ENCODE peak calls at places on chromosomes 11 and 22, in eight cellular contexts. One of them, this sample, is unnamed. For H3K27me3 and H3K4me1, the result is how much of the 10 kb centered on the place peaks cover.

GRCh38 chr11:60864856-60865513 is 2.4 kb upstream of the ZP1 start:
- DNase-seq in breast epithelium: no peak
- DNase-seq in psoas muscle: peak
- DNase-seq in stomach: no peak
- DNase-seq in thyroid gland: no peak
- DNase-seq in prostate gland: no peak
- DNase-seq in transverse colon: no peak
- DNase-seq in IMR-90: no peak
- DNase-seq in this sample: no peak

GRCh38 chr22:35384973-35385588 is 4.2 kb downstream of the HMOX1 start:
- DNase-seq in transverse colon: no peak
- DNase-seq in prostate gland: no peak
- DNase-seq in thyroid gland: no peak
- DNase-seq in psoas muscle: no peak
- DNase-seq in breast epithelium: no peak
- DNase-seq in stomach: no peak
- DNase-seq in IMR-90: no peak
- DNase-seq in this sample: no peak

GRCh38 chr11:69241844-69242582 is 51.9 kb upstream of the MYEOV start:
- DNase-seq in breast epithelium: peak
- DNase-seq in prostate gland: no peak
- DNase-seq in transverse colon: no peak
- DNase-seq in psoas muscle: no peak
- DNase-seq in IMR-90: no peak
- DNase-seq in thyroid gland: no peak
- DNase-seq in stomach: no peak
- DNase-seq in this sample: no peak

GRCh38 chr22:43539572-43540533 is 128.0 kb downstream of the MPPED1 start:
- DNase-seq in transverse colon: no peak
- DNase-seq in breast epithelium: no peak
- DNase-seq in prostate gland: no peak
- DNase-seq in IMR-90: no peak
- DNase-seq in thyroid gland: no peak
- DNase-seq in stomach: no peak
- DNase-seq in psoas muscle: no peak
- DNase-seq in this sample: no peak

GRCh38 chr22:42901790-42902508 is 44.9 kb upstream of the ARFGAP3 start:
- DNase-seq in breast epithelium: no peak
- DNase-seq in stomach: no peak
- DNase-seq in transverse colon: no peak
- DNase-seq in psoas muscle: peak
- DNase-seq in thyroid gland: no peak
- DNase-seq in IMR-90: no peak
- DNase-seq in prostate gland: no peak
- DNase-seq in this sample: no peak

GRCh38 chr11:134573857-134574256 is 161.8 kb upstream of the B3GAT1 start:
- DNase-seq in IMR-90: no peak
- DNase-seq in thyroid gland: no peak
- DNase-seq in stomach: no peak
- DNase-seq in transverse colon: no peak
- DNase-seq in breast epithelium: no peak
- DNase-seq in prostate gland: no peak
- DNase-seq in psoas muscle: no peak
- DNase-seq in this sample: no peak

GRCh38 chr11:74321487-74322188 is 10.2 kb upstream of the P4HA3 start:
- DNase-seq in prostate gland: no peak
- DNase-seq in thyroid gland: peak
- DNase-seq in breast epithelium: no peak
- DNase-seq in IMR-90: peak
- DNase-seq in psoas muscle: no peak
- DNase-seq in stomach: no peak
- DNase-seq in transverse colon: no peak
- DNase-seq in this sample: no peak

GRCh38 chr11:122809861-122810260 is 28.4 kb upstream of the CRTAM start:
- DNase-seq in stomach: no peak
- DNase-seq in psoas muscle: no peak
- DNase-seq in transverse colon: no peak
- DNase-seq in thyroid gland: no peak
- DNase-seq in prostate gland: no peak
- DNase-seq in IMR-90: no peak
- DNase-seq in breast epithelium: no peak
- DNase-seq in this sample: no peak

GRCh38 chr11:68591719-68592118 is 92.6 kb upstream of the GAL start:
- DNase-seq in psoas muscle: no peak
- DNase-seq in transverse colon: no peak
- DNase-seq in breast epithelium: no peak
- DNase-seq in stomach: no peak
- DNase-seq in thyroid gland: no peak
- DNase-seq in prostate gland: no peak
- DNase-seq in IMR-90: no peak
- DNase-seq in this sample: no peak

GRCh38 chr11:79708319-79708928 is 267.6 kb upstream of the TENM4 start:
- DNase-seq in psoas muscle: no peak
- DNase-seq in IMR-90: peak
- DNase-seq in breast epithelium: no peak
- DNase-seq in prostate gland: no peak
- DNase-seq in stomach: no peak
- DNase-seq in thyroid gland: no peak
- DNase-seq in transverse colon: peak
- DNase-seq in this sample: no peak

GRCh38 chr11:93005239-93005638 is 35.8 kb downstream of the MTNR1B start:
- DNase-seq in stomach: no peak
- DNase-seq in psoas muscle: no peak
- DNase-seq in prostate gland: no peak
- DNase-seq in thyroid gland: no peak
- DNase-seq in IMR-90: peak
- DNase-seq in breast epithelium: no peak
- DNase-seq in transverse colon: no peak
- DNase-seq in this sample: no peak

GRCh38 chr11:110524227-110524626 is 94.5 kb downstream of the FDX1 start:
- DNase-seq in transverse colon: no peak
- DNase-seq in psoas muscle: no peak
- DNase-seq in breast epithelium: no peak
- DNase-seq in prostate gland: no peak
- DNase-seq in stomach: no peak
- DNase-seq in thyroid gland: no peak
- DNase-seq in IMR-90: peak
- DNase-seq in this sample: no peak

GRCh38 chr22:39298194-39298987 is 21.0 kb downstream of the RPL3 start:
- DNase-seq in thyroid gland: no peak
- DNase-seq in stomach: no peak
- DNase-seq in psoas muscle: no peak
- DNase-seq in breast epithelium: peak
- DNase-seq in transverse colon: no peak
- DNase-seq in IMR-90: no peak
- DNase-seq in prostate gland: no peak
- DNase-seq in this sample: no peak

GRCh38 chr22:39301108-39301507 is 18.3 kb downstream of the RPL3 start:
- DNase-seq in breast epithelium: no peak
- DNase-seq in stomach: no peak
- DNase-seq in thyroid gland: no peak
- DNase-seq in IMR-90: no peak
- DNase-seq in psoas muscle: no peak
- DNase-seq in transverse colon: no peak
- DNase-seq in prostate gland: no peak
- DNase-seq in this sample: no peak

GRCh38 chr22:39300198-39300830 is 19.1 kb downstream of the RPL3 start:
- DNase-seq in IMR-90: no peak
- DNase-seq in thyroid gland: no peak
- DNase-seq in breast epithelium: no peak
- DNase-seq in prostate gland: no peak
- DNase-seq in stomach: no peak
- DNase-seq in psoas muscle: no peak
- DNase-seq in transverse colon: peak
- DNase-seq in this sample: peak

GRCh38 chr22:39301926-39302325 is 17.5 kb downstream of the RPL3 start:
- DNase-seq in prostate gland: no peak
- DNase-seq in psoas muscle: no peak
- DNase-seq in thyroid gland: no peak
- DNase-seq in transverse colon: no peak
- DNase-seq in stomach: no peak
- DNase-seq in IMR-90: no peak
- DNase-seq in breast epithelium: no peak
- DNase-seq in this sample: no peak

GRCh38 chr22:39299829-39300178 is 19.6 kb downstream of the RPL3 start:
- DNase-seq in breast epithelium: no peak
- DNase-seq in IMR-90: no peak
- DNase-seq in thyroid gland: no peak
- DNase-seq in prostate gland: no peak
- DNase-seq in psoas muscle: no peak
- DNase-seq in stomach: no peak
- DNase-seq in transverse colon: peak
- DNase-seq in this sample: no peak
- H3K4me3 ChIP-seq in breast epithelium: no peak
- H3K4me3 ChIP-seq in IMR-90: no peak
- H3K4me3 ChIP-seq in thyroid gland: no peak
- H3K4me3 ChIP-seq in prostate gland: no peak
- H3K4me3 ChIP-seq in psoas muscle: peak
- H3K4me3 ChIP-seq in stomach: no peak
- H3K4me3 ChIP-seq in transverse colon: no peak
- H3K4me3 ChIP-seq in this sample: no peak

DNA sequence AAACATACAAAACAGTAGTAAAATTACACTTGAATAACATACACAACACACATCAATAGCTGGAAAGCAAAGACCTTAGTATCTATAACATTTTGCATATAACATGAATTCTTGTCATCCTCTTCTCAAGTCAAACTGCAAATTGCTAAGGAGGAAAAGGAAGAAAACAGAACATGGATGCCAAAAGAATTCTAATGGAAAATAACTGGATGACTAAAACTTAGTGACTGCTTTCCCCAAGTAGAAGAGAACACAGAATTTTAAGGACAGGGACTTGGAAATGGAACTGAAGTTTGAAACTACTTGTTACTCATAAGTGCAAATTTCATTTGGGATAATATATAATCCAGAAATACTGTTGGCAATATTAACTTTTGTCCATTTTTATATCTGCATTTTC is 10.1 kb downstream of the MTMR2 start:
- DNase-seq in IMR-90: no peak
- DNase-seq in thyroid gland: no peak
- DNase-seq in stomach: no peak
- DNase-seq in psoas muscle: no peak
- DNase-seq in breast epithelium: no peak
- DNase-seq in prostate gland: no peak
- DNase-seq in transverse colon: no peak
- DNase-seq in this sample: no peak
- H3K27me3 ChIP-seq in IMR-90: under half
- H3K27me3 ChIP-seq in thyroid gland: under half
- H3K27me3 ChIP-seq in stomach: under half
- H3K27me3 ChIP-seq in psoas muscle: under half
- H3K27me3 ChIP-seq in breast epithelium: under half
- H3K27me3 ChIP-seq in prostate gland: under half
- H3K27me3 ChIP-seq in transverse colon: under half
- H3K27me3 ChIP-seq in this sample: under half

GRCh38 chr11:126413426-126413825 is 57.9 kb downstream of the ST3GAL4 start:
- DNase-seq in prostate gland: no peak
- DNase-seq in stomach: no peak
- DNase-seq in transverse colon: no peak
- DNase-seq in IMR-90: no peak
- DNase-seq in breast epithelium: no peak
- DNase-seq in thyroid gland: no peak
- DNase-seq in psoas muscle: peak
- DNase-seq in this sample: no peak

GRCh38 chr11:126415128-126415527 is 59.6 kb downstream of the ST3GAL4 start:
- DNase-seq in prostate gland: no peak
- DNase-seq in breast epithelium: peak
- DNase-seq in psoas muscle: peak
- DNase-seq in thyroid gland: peak
- DNase-seq in stomach: peak
- DNase-seq in transverse colon: peak
- DNase-seq in IMR-90: peak
- DNase-seq in this sample: peak

GRCh38 chr11:126414615-126415014 is 59.1 kb downstream of the ST3GAL4 start:
- DNase-seq in transverse colon: no peak
- DNase-seq in IMR-90: no peak
- DNase-seq in stomach: no peak
- DNase-seq in psoas muscle: peak
- DNase-seq in thyroid gland: peak
- DNase-seq in prostate gland: no peak
- DNase-seq in breast epithelium: no peak
- DNase-seq in this sample: no peak

GRCh38 chr11:126415669-126416420 is 60.4 kb downstream of the ST3GAL4 start:
- DNase-seq in thyroid gland: no peak
- DNase-seq in transverse colon: peak
- DNase-seq in prostate gland: no peak
- DNase-seq in breast epithelium: no peak
- DNase-seq in IMR-90: no peak
- DNase-seq in psoas muscle: peak
- DNase-seq in stomach: peak
- DNase-seq in this sample: no peak

DNA sequence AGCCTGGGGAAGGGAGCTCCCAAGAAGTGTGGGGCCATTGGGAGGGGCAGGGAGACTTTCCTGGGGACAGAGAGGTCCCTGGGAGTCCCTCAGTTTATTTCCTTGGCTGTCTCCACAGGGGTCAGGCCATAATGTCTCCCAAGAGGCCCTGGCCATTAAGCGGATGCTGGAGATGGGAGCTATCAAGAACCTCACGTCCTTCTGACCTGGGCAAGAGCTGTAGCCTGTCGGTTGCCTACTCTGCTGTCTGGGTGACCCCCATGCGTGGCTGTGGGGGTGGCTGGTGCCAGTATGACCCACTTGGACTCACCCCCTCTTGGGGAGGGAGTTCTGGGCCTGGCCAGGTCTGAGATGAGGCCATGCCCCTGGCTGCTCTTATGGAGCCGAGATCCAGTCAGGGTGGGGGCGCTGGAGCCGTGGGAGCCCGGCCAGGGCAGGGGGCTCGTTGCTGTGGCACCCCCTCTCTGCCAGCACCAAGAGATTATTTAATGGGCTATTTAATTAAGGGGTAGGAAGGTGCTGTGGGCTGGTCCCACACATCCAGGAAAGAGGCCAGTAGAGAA is 58.4 kb downstream of the ST3GAL4 start:
- DNase-seq in breast epithelium: no peak
- DNase-seq in stomach: no peak
- DNase-seq in thyroid gland: no peak
- DNase-seq in transverse colon: no peak
- DNase-seq in psoas muscle: peak
- DNase-seq in IMR-90: no peak
- DNase-seq in prostate gland: no peak
- DNase-seq in this sample: no peak
- H3K4me1 ChIP-seq in breast epithelium: under half
- H3K4me1 ChIP-seq in stomach: half or more
- H3K4me1 ChIP-seq in thyroid gland: under half
- H3K4me1 ChIP-seq in transverse colon: under half
- H3K4me1 ChIP-seq in psoas muscle: under half
- H3K4me1 ChIP-seq in IMR-90: under half
- H3K4me1 ChIP-seq in prostate gland: under half
- H3K4me1 ChIP-seq in this sample: under half

DNA sequence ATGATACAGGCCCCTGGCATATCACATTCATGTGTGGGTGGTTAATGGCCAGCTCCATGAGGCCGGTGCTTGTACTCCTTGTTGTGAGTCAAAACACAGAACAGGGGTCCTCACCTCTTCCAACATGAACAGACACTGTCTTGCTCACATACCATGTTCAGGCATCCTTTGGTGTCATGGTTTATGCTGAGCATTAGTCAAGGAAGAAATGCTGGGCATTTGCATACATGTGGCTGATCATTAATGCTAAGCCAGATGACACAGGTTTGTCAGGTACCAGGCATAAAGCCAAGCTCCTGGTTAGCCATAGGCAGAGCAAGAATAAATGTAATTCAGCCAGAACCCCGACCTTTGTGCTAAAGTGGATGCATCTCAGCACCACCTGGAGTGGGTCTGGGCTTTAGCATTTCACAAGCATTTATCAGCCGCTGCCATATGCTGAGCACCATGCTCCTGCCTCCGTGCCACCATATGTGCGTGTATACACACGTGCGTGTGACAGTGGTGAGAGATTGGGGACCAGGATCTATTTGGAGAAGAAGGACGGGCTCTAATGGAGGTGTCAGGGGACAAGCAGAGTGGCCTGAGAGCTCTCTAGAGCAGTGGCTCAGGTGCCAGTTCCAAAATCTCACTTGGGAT is 55.0 kb downstream of the MICAL2 start:
- DNase-seq in transverse colon: no peak
- DNase-seq in stomach: no peak
- DNase-seq in prostate gland: no peak
- DNase-seq in psoas muscle: no peak
- DNase-seq in IMR-90: no peak
- DNase-seq in thyroid gland: no peak
- DNase-seq in breast epithelium: no peak
- DNase-seq in this sample: no peak
- H3K4me3 ChIP-seq in transverse colon: no peak
- H3K4me3 ChIP-seq in stomach: no peak
- H3K4me3 ChIP-seq in prostate gland: no peak
- H3K4me3 ChIP-seq in psoas muscle: no peak
- H3K4me3 ChIP-seq in IMR-90: no peak
- H3K4me3 ChIP-seq in thyroid gland: no peak
- H3K4me3 ChIP-seq in breast epithelium: no peak
- H3K4me3 ChIP-seq in this sample: no peak

This sample was measured in left lung.